ENCODE peak calls at places on chromosomes 11 and 22, in five cellular contexts. S, G, Q, W and N are unnamed samples.

GRCh38 chr11:114156131-114156581 is 96.6 kb downstream of the ZBTB16 start:
- DNase-seq in G (no peak), Q (no peak), S (no peak), W (no peak), N (no peak)

GRCh38 chr11:73157141-73158010 is 15.3 kb upstream of the FCHSD2 start:
- DNase-seq in W (no peak), G (peak), S (no peak), Q (no peak), N (no peak)

GRCh38 chr11:70016666-70017347 is 61.3 kb upstream of the ANO1 start:
- DNase-seq in S (no peak), W (no peak), G (peak), Q (no peak), N (no peak)

GRCh38 chr22:19657252-19658056 is 56.8 kb upstream of the SEPTIN5 start:
- DNase-seq in Q (no peak), G (no peak), W (no peak), S (no peak), N (no peak)

GRCh38 chr22:19932367-19933206 is 9.0 kb upstream of the COMT start:
- DNase-seq in S (no peak), Q (no peak), G (no peak), W (no peak), N (no peak)

GRCh38 chr11:69950120-69950519 is 128.0 kb upstream of the ANO1 start:
- DNase-seq in W (no peak), Q (no peak), S (no peak), G (no peak), N (no peak)

GRCh38 chr11:66851698-66852465 is 5.0 kb upstream of the LRFN4 start:
- DNase-seq in W (no peak), S (no peak), G (no peak), Q (no peak), N (no peak)

GRCh38 chr11:58525037-58525614 is 17.2 kb upstream of the OR5B21 start:
- DNase-seq in S (no peak), Q (no peak), G (no peak), W (no peak), N (no peak)

GRCh38 chr22:25990940-25991339 is 178.3 kb upstream of the SEZ6L start:
- DNase-seq in Q (no peak), G (no peak), W (no peak), S (no peak), N (no peak)

GRCh38 chr22:43996170-43996980 is 27.7 kb upstream of the PARVB start:
- DNase-seq in W (no peak), Q (no peak), S (peak), G (peak), N (no peak)

GRCh38 chr11:104011031-104011430 is 25.4 kb upstream of the DDI1 start:
- DNase-seq in G (no peak), W (no peak), Q (no peak), S (no peak), N (no peak)